ENCODE peak calls at places on chromosome 13, in five cellular contexts. Q is IMR-90; J is aorta; F is GM04504; B is effector memory CD8-positive, alpha-beta T cell. O is an unnamed sample.

GRCh38 chr13:99357149-99357596 is 50.0 kb upstream of the GPR183 start:
- DNase-seq in Q (peak; percentile 91), J (no peak), F (peak; percentile 28), B (peak; percentile 12), O (peak; percentile 10)

GRCh38 chr13:83449666-83450395 is 432.4 kb downstream of the SLITRK1 start:
- DNase-seq in Q (peak; percentile 62), J (no peak), F (peak; percentile 3), B (no peak), O (peak; percentile 47)

GRCh38 chr13:79380943-79381445 is 25.1 kb downstream of the RBM26 start:
- DNase-seq in Q (no peak), J (no peak), F (no peak), B (no peak), O (no peak)

GRCh38 chr13:97849305-97849704 is 104.2 kb upstream of the IPO5 start:
- DNase-seq in Q (peak; percentile 52), J (no peak), F (no peak), B (no peak), O (peak; percentile 4)

GRCh38 chr13:79782541-79783216 is 301.7 kb downstream of the NDFIP2 start:
- DNase-seq in Q (peak; percentile 77), J (peak; percentile 53), F (no peak), B (no peak), O (no peak)

GRCh38 chr13:47288546-47288945 is 391.7 kb upstream of the HTR2A start:
- DNase-seq in Q (peak; percentile 5), J (no peak), F (no peak), B (no peak), O (no peak)

GRCh38 chr13:46334423-46334822 is 52.6 kb downstream of the RUBCNL start:
- DNase-seq in Q (no peak), J (no peak), F (no peak), B (no peak), O (no peak)

GRCh38 chr13:99218545-99218944 is 17.9 kb downstream of the UBAC2 start:
- DNase-seq in Q (peak; percentile 31), J (no peak), F (no peak), B (no peak), O (no peak)

GRCh38 chr13:110815471-110816204 is 99.2 kb downstream of the ANKRD10 start:
- DNase-seq in Q (no peak), J (no peak), F (no peak), B (no peak), O (no peak)

GRCh38 chr13:113862766-113863510 is 938 bp downstream of the GAS6 start:
- DNase-seq in Q (no peak), J (peak; percentile 81), F (no peak), B (no peak), O (no peak)

GRCh38 chr13:51607165-51607564 is 22.9 kb downstream of the WDFY2 start:
- DNase-seq in Q (no peak), J (no peak), F (no peak), B (no peak), O (no peak)

GRCh38 chr13:31014461-31014860 is 82.0 kb downstream of the TEX26 start:
- DNase-seq in Q (no peak), J (no peak), F (no peak), B (no peak), O (no peak)

GRCh38 chr13:50867641-50867952 is 24.1 kb upstream of the DLEU7 start:
- DNase-seq in Q (no peak), J (no peak), F (no peak), B (no peak), O (no peak)

O was measured in HS-5.